ENCODE peak calls at places on chromosome 17, in seven cellular contexts. U is ovary, V is prostate gland, T is tibial artery, M is foreskin fibroblast, R is endothelial cell, P is fibroblast of mammary gland. W is an unnamed sample.
A peak's percentile ranks its signal among the peaks of the same experiment; 100 is the strongest.

GRCh38 chr17:3968886-3969524 is 4.8 kb upstream of the ATP2A3 start:
- DNase-seq in U (no peak), V (no peak), T (no peak), M (no peak), R (no peak), P (no peak), W (no peak)

GRCh38 chr17:927611-928461 is 51.7 kb downstream of the NXN start:
- DNase-seq in U (no peak), V (peak; percentile 83), T (no peak), M (peak; percentile 96), R (no peak), P (peak; percentile 95), W (peak; percentile 27)

GRCh38 chr17:42067371-42068180 is 17.2 kb upstream of the C17orf113 start:
- DNase-seq in U (peak; percentile 78), V (peak; percentile 61), T (peak; percentile 64), M (peak; percentile 58), R (peak; percentile 80), P (peak; percentile 40), W (no peak)

GRCh38 chr17:73770115-73770848 is 126.0 kb upstream of the SDK2 start:
- DNase-seq in U (peak; percentile 28), V (peak; percentile 66), T (peak; percentile 67), M (peak; percentile 49), R (no peak), P (peak; percentile 94), W (peak; percentile 59)

GRCh38 chr17:60851181-60851580 is 173.5 kb downstream of the BCAS3 start:
- DNase-seq in U (no peak), V (no peak), T (no peak), M (no peak), R (no peak), P (no peak), W (no peak)

GRCh38 chr17:77755410-77755963 is 203.0 kb upstream of the TNRC6C start:
- DNase-seq in U (no peak), V (no peak), T (no peak), M (no peak), R (no peak), P (peak; percentile 30), W (no peak)

GRCh38 chr17:80817321-80817845 is 174.3 kb upstream of the CHMP6 start:
- DNase-seq in U (no peak), V (no peak), T (no peak), M (no peak), R (no peak), P (no peak), W (no peak)

GRCh38 chr17:18925187-18925586 is 26.8 kb upstream of the SLC5A10 start:
- DNase-seq in U (no peak), V (no peak), T (no peak), M (no peak), R (no peak), P (no peak), W (no peak)

GRCh38 chr17:80363518-80364090 is 51.4 kb upstream of the ENDOV start:
- DNase-seq in U (peak; percentile 44), V (no peak), T (peak; percentile 19), M (no peak), R (no peak), P (no peak), W (no peak)

GRCh38 chr17:29407856-29408255 is 17.7 kb downstream of the TAOK1 start:
- DNase-seq in U (no peak), V (no peak), T (no peak), M (peak; percentile 31), R (no peak), P (peak; percentile 33), W (no peak)

GRCh38 chr17:78805301-78805700 is 23.2 kb upstream of the CYTH1 start:
- DNase-seq in U (no peak), V (no peak), T (no peak), M (no peak), R (no peak), P (no peak), W (no peak)

GRCh38 chr17:37417852-37418251 is 11.2 kb downstream of the TADA2A start:
- DNase-seq in U (no peak), V (no peak), T (no peak), M (peak; percentile 32), R (no peak), P (peak; percentile 55), W (no peak)

GRCh38 chr17:29196784-29197515 is 16.8 kb upstream of the MYO18A start:
- DNase-seq in U (no peak), V (no peak), T (no peak), M (no peak), R (no peak), P (no peak), W (no peak)

DNA sequence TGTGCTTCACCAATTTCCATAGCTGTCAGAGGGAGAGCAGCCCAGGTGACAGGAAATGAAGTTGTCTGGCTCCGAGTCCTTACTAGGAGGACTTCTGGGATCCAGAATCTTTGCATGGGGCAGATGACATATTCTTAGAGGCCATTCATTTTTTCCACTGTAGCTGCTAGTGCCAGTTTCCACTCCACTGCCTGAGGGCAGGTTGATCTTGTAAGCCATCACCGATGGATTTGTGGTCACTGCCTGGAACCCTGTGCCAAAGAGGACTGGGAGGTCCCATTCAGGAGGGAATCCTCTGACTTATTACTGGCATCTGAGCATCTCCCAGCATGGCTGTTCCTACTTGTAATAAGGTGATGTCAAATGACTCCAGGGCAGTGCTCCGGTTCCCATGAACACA is 144.1 kb upstream of the KCNJ18 start:
- DNase-seq in U (no peak), V (no peak), T (no peak), M (no peak), R (no peak), P (no peak), W (no peak)
- TF ChIP-seq CTCF in U (no peak), V (no peak), T (no peak), M (no peak), R (no peak), P (no peak), W (no peak)

DNA sequence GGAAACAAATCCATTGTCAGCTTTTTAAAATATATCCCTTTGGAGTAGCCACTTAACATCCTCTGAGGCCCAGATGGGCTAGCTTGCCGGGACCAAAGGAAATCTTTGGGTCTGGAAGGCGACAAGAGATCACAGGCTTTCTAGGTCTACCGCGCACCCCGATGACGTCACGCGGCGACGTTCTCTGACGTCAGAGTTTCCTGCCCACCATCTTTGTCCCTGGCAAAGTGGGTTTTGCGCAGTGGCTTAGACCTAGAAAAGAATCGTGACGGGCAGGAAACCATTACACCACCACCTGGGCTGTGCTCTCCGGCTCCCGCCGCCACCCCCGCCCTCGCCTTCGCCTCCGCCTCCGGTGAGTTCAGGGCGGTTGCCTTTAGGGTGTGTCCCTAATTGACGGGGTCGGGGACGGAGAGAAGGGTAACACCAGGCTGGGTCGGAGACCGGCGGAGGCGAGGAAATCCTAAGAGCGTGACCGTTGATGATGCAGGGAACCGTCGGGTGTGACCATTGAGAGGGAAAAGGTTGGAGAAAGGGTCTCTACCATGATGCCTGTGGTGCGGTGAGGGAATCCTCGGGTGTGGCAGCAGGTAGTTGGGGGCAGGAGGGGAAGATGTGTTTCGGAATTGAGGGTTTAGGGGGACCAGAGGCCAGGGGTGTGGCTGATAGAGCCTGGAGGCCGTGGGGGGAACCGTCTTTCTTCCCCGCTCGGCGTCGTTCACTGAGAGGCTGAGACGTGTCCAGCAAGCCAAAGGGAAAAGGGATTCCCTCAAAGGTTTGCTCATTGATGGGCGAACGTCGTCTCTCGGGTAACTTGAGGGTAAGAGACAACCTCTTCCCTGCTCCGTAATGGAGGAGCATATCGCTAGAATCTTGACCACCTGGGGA is at the start of gene AP2B1:
- DNase-seq in U (peak; percentile 94), V (peak; percentile 82), T (peak; percentile 91), M (peak; percentile 98), R (peak; percentile 95), P (peak; percentile 97), W (peak; percentile 94)
- TF ChIP-seq CTCF in U (peak; percentile 31), V (no peak), T (no peak), M (no peak), R (no peak), P (no peak), W (no peak)

GRCh38 chr17:76368545-76368944 is 14.8 kb upstream of the PRPSAP1 start:
- DNase-seq in U (no peak), V (no peak), T (no peak), M (peak; percentile 74), R (no peak), P (peak; percentile 77), W (no peak)

GRCh38 chr17:76367647-76368046 is 13.9 kb upstream of the PRPSAP1 start:
- DNase-seq in U (no peak), V (no peak), T (no peak), M (no peak), R (no peak), P (no peak), W (no peak)

GRCh38 chr17:76371656-76372628 is 12.5 kb upstream of the SPHK1 start:
- DNase-seq in U (no peak), V (no peak), T (no peak), M (peak; percentile 90), R (no peak), P (peak; percentile 100), W (no peak)

GRCh38 chr17:76369804-76370203 is 14.6 kb upstream of the SPHK1 start:
- DNase-seq in U (no peak), V (no peak), T (no peak), M (no peak), R (no peak), P (peak; percentile 63), W (no peak)

DNA sequence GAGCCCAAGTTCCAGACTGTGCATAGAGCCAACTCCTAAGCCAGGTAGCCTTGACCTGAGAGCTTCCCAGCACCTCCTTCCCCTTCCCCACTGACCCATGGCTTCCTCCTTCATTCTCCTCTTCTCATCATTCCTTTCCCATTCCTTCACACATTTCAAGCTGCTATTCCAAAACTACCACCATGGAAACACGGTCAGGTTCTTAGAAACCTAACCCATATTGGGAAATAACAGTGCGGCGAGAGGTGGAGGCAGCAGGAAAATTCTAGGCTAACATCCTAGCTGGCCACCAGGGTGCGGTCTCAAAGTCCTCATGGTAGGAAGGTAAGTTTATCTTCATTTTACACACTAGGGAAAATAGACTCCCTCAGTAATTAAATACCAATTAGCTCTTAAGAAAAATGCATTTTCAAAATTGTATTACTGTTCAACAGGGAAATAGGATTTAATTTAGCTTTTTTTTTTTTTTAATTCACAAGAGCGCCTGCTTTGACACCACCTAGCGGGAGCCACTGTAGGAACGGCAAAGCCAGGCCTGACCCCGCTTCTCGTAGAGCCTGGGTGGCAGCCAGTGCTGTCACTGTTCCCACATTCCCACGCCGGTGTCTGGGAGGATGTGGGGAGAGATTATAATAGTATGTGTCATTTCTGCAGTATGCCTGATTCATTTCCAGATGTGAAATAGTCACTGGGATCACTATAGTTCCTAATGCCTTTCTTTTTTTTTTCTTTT is 14.0 kb upstream of the SPHK1 start:
- DNase-seq in U (peak; percentile 54), V (peak; percentile 29), T (peak; percentile 67), M (peak; percentile 99), R (no peak), P (peak; percentile 99), W (no peak)
- TF ChIP-seq CTCF in U (peak; percentile 45), V (no peak), T (peak; percentile 43), M (peak; percentile 65), R (no peak), P (peak; percentile 60), W (peak; percentile 22)

GRCh38 chr17:13931111-13931526 is 138.2 kb upstream of the COX10 start:
- DNase-seq in U (no peak), V (peak; percentile 27), T (no peak), M (peak; percentile 63), R (no peak), P (peak; percentile 88), W (no peak)

GRCh38 chr17:13922885-13923284 is 146.4 kb upstream of the COX10 start:
- DNase-seq in U (no peak), V (no peak), T (no peak), M (no peak), R (no peak), P (no peak), W (no peak)

GRCh38 chr17:13920413-13920812 is 148.9 kb upstream of the COX10 start:
- DNase-seq in U (no peak), V (no peak), T (no peak), M (no peak), R (no peak), P (no peak), W (no peak)

GRCh38 chr17:13921841-13922776 is 147.2 kb upstream of the COX10 start:
- DNase-seq in U (no peak), V (no peak), T (no peak), M (no peak), R (no peak), P (no peak), W (no peak)

GRCh38 chr17:13925579-13925978 is 143.7 kb upstream of the COX10 start:
- DNase-seq in U (no peak), V (no peak), T (no peak), M (peak; percentile 4), R (no peak), P (peak; percentile 16), W (no peak)
- TF ChIP-seq CTCF in U (no peak), V (no peak), T (no peak), M (no peak), R (peak; percentile 33), P (peak; percentile 34), W (peak; percentile 21)